ENCODE peak calls at places on chromosomes 7 and 10, in seven cellular contexts. K is cardiac muscle cell, B is colonic mucosa, A is MCF 10A, Y is esophagus squamous epithelium, C is lower leg skin, Q is endothelial cell. V is an unnamed sample.

GRCh38 chr10:86594535-86594934 is 59.8 kb upstream of the OPN4 start:
- DNase-seq in K (peak), B (no peak), A (peak), Y (no peak), C (peak), Q (no peak), V (no peak)

GRCh38 chr7:16697507-16698199 is 51.7 kb downstream of the BZW2 start:
- DNase-seq in K (peak), B (no peak), A (no peak), Y (no peak), C (no peak), Q (no peak), V (no peak)

GRCh38 chr10:119425102-119425880 is 117.2 kb downstream of the RGS10 start:
- DNase-seq in K (no peak), B (no peak), A (no peak), Y (no peak), C (no peak), Q (no peak), V (no peak)

GRCh38 chr7:139860090-139860773 is 31.2 kb downstream of the TBXAS1 start:
- DNase-seq in K (no peak), B (peak), A (no peak), Y (no peak), C (peak), Q (no peak), V (peak)

GRCh38 chr10:116968331-116968730 is 36.7 kb downstream of the SHTN1 start:
- DNase-seq in K (no peak), B (no peak), A (no peak), Y (no peak), C (no peak), Q (no peak), V (no peak)

GRCh38 chr7:11706666-11707605 is 125.1 kb downstream of the THSD7A start:
- DNase-seq in K (no peak), B (peak), A (no peak), Y (no peak), C (no peak), Q (no peak), V (no peak)

GRCh38 chr10:13139150-13139549 is 22.2 kb upstream of the MCM10 start:
- DNase-seq in K (no peak), B (no peak), A (no peak), Y (no peak), C (no peak), Q (no peak), V (no peak)

GRCh38 chr10:70232155-70232858 is 922 bp downstream of the PPA1 start:
- DNase-seq in K (peak), B (peak), A (peak), Y (no peak), C (no peak), Q (peak), V (no peak)

GRCh38 chr10:133442191-133442966 is 11.4 kb upstream of the SCART1 start:
- DNase-seq in K (no peak), B (peak), A (no peak), Y (no peak), C (peak), Q (no peak), V (no peak)

GRCh38 chr10:32446701-32447406 is 914 bp downstream of the CCDC7 start:
- DNase-seq in K (peak), B (peak), A (peak), Y (no peak), C (no peak), Q (no peak), V (no peak)

GRCh38 chr7:116933465-116933864 is 19.8 kb upstream of the ST7 start:
- DNase-seq in K (no peak), B (no peak), A (no peak), Y (no peak), C (no peak), Q (no peak), V (no peak)

GRCh38 chr10:116748041-116748440 is 5.7 kb upstream of the HSPA12A start:
- DNase-seq in K (peak), B (peak), A (peak), Y (no peak), C (no peak), Q (no peak), V (no peak)

GRCh38 chr7:40200791-40201190 is 66.0 kb downstream of the SUGCT start:
- DNase-seq in K (peak), B (no peak), A (no peak), Y (no peak), C (no peak), Q (no peak), V (no peak)

GRCh38 chr7:131600578-131600977 is 44.1 kb upstream of the PODXL start:
- DNase-seq in K (no peak), B (no peak), A (no peak), Y (no peak), C (no peak), Q (no peak), V (no peak)

GRCh38 chr10:17290226-17290625 is 62.2 kb downstream of the VIM start:
- DNase-seq in K (peak), B (no peak), A (peak), Y (no peak), C (no peak), Q (no peak), V (no peak)

GRCh38 chr10:104505521-104506041 is 135.5 kb upstream of the SORCS3 start:
- DNase-seq in K (no peak), B (no peak), A (no peak), Y (no peak), C (peak), Q (no peak), V (no peak)

GRCh38 chr7:86158111-86158510 is 485.6 kb upstream of the GRM3 start:
- DNase-seq in K (no peak), B (no peak), A (no peak), Y (no peak), C (no peak), Q (no peak), V (no peak)

GRCh38 chr10:92238586-92239098 is 52.2 kb downstream of the CPEB3 start:
- DNase-seq in K (peak), B (peak), A (peak), Y (no peak), C (peak), Q (no peak), V (no peak)

GRCh38 chr7:48872548-48872947 is 51.8 kb upstream of the CDC14C start:
- DNase-seq in K (no peak), B (no peak), A (no peak), Y (no peak), C (no peak), Q (no peak), V (no peak)

GRCh38 chr7:48876087-48876486 is 48.3 kb upstream of the CDC14C start:
- DNase-seq in K (no peak), B (no peak), A (no peak), Y (no peak), C (no peak), Q (no peak), V (no peak)

GRCh38 chr7:48875300-48875916 is 48.9 kb upstream of the CDC14C start:
- DNase-seq in K (peak), B (peak), A (peak), Y (no peak), C (no peak), Q (peak), V (no peak)
- TF ChIP-seq CTCF in K (peak), B (peak), A (peak), Y (peak), C (no peak), Q (no peak), V (peak)

GRCh38 chr7:143355450-143356385 is 6.8 kb downstream of the FAM131B start:
- DNase-seq in K (no peak), B (no peak), A (no peak), Y (no peak), C (peak), Q (no peak), V (no peak)
- TF ChIP-seq CTCF in K (no peak), B (no peak), A (peak), Y (no peak), C (no peak), Q (no peak), V (peak)

DNA sequence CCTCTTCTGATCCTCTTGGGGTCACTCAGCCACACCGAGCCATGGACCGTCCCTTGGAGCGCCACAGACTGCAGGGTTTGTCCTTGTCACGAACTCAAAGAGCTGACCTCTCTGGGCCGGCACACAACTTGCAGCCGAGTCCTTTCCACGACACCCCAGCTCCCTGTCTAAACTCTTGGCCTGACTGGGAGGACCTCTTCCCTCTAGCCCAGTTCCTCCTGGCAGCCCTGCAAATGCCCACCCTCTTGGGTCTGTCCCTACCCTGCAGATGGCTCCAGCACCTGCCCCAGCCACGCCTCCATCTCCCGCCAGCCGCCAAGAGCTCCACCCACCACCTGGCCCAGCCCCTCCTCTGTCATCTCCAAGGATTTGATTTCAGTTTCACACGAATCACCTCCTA is 339.2 kb downstream of the DNAJB6 start:
- DNase-seq in K (no peak), B (no peak), A (no peak), Y (no peak), C (peak), Q (no peak), V (no peak)
- TF ChIP-seq CTCF in K (no peak), B (no peak), A (no peak), Y (no peak), C (no peak), Q (no peak), V (no peak)

DNA sequence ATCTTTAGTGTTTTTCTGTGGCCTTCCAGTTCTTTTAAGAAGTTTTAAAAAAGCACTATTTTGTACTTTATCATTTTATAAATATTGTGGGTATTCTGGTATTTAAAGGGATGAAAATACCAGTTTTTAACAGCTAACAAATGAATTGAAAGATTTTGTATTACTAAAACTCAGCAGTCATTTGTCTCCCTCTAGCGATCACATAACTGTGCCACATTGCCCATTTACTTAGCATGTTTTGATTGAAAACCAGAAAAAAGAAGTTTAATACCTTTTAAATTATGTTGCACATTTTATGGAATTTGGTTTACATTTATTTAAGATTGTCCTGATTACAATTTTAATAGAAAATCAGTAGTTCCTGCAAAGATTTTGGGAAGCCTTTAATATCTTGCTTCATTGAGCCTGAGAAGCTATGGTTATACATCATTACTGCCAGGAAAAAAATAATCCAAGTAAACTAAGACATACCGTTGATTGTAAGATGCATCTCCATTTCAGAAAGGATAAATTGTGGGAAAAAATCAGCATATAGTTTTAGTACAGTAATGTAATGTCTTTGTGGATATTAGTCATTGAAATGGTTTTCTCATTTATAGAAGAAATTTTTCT is 34.9 kb downstream of the TAX1BP1 start:
- DNase-seq in K (peak), B (no peak), A (peak), Y (no peak), C (no peak), Q (no peak), V (no peak)
- TF ChIP-seq CTCF in K (peak), B (peak), A (peak), Y (peak), C (no peak), Q (peak), V (peak)

DNA sequence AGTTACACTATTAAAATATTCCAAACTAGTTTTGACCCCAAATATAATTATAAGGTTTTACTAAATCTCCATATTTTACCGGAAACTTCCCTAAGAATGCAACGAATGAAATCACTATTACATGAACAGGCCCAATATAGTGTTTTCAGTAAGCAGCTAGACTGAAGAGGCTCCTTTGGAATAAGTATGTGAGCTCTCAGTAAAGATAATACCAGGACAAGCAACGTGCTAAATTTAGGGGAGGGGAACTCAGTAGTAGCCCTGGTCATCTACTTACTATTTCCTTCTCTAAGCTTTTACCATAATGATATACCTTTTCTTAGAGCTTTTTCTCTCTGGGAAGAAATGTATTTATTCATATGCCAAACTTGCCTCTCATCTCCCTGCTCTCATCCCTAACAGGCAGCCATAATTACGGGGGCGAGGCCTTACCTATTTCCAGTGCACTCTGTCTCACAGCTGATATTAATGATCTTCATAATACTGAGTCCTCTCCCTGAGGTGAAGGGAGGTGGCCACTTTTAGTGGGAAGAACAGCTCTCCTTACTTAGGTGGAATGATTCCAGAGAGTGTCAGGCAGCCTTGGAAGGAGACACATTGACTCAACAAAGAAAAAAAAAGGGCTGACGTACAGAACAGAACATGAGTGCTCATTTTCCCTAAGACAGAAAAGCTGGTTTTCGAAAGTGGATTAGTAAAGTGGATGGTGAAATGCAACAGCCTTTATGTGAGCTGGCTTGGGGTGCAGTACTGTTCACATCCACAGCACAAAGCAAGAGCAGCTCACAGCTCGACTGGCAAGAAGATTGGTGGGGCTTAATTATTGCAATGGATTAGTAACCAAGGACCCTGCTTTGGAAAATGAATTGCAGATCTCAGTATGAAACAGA is 165.4 kb downstream of the GLI3 start:
- DNase-seq in K (peak), B (no peak), A (peak), Y (no peak), C (no peak), Q (no peak), V (no peak)
- TF ChIP-seq CTCF in K (peak), B (no peak), A (no peak), Y (peak), C (no peak), Q (peak), V (no peak)

DNA sequence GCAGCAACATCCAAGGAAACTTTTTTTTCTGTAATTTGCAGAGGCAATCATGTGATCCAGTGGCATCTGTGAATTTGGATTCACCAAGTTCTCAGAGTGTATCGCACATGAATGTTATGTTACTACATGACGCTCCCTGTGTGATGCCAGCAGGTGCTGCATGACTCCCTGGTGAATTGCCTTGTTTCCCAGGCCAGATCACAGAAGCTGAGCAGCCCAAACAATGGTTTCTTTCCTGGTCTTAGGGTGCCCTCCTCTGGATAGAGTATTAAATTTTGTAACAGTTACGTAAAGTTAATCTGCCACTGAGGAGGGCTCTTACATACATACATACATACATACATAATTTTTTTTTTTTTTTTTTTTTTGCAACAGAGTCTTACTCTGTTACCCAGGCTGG is 3.6 kb downstream of the ZSCAN21 start:
- DNase-seq in K (peak), B (peak), A (peak), Y (no peak), C (no peak), Q (peak), V (peak)
- TF ChIP-seq CTCF in K (peak), B (no peak), A (peak), Y (peak), C (no peak), Q (no peak), V (no peak)

GRCh38 chr7:21767300-21767900 is 178.3 kb downstream of the CDCA7L start:
- DNase-seq in K (peak), B (peak), A (peak), Y (no peak), C (no peak), Q (peak), V (peak)
- TF ChIP-seq CTCF in K (peak), B (peak), A (peak), Y (peak), C (no peak), Q (peak), V (peak)

DNA sequence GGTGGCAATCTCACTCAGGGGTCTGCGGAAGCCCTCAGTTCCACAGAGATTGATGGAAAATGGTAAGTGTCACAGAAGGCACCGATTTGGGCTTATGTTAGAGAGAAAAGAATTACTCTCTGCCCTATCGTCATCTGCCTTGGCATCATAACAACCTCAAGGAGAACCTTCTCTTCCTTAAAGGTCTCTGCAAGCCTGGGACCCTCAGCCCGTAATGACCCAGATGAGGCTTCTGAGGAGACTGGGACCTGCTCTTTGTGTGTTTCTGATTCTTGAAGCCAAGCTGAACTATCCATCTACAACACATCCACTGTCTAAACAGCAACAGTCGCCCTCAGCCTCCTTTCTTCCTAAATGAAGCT is 263.1 kb upstream of the AOAH start:
- DNase-seq in K (no peak), B (no peak), A (no peak), Y (no peak), C (no peak), Q (no peak), V (no peak)
- TF ChIP-seq CTCF in K (no peak), B (no peak), A (no peak), Y (no peak), C (no peak), Q (peak), V (no peak)